ENCODE peak calls at places on chromosomes 3 and 15, in six cellular contexts. R is stimulated activated CD4-positive, alpha-beta T cell treated with anti-CD3 and anti-CD28 coated beads, TNF-alpha, amount 100 ng/mL, for 24 hours; E is stomach; G is activated CD4-positive, alpha-beta T cell treated with anti-CD3 and anti-CD28 coated beads, Interleukin-2, amount 10 ng/mL, durations not matched to agents 7 days and 5 days; C is T47D; W is KBM-7. Y is an unnamed sample.

GRCh38 chr15:69903476-69904295 is 194.0 kb downstream of the TLE3 start:
- DNase-seq in E (no peak), W (no peak), R (no peak), C (no peak), G (no peak), Y (no peak)

GRCh38 chr15:96333194-96334016 is 2.9 kb downstream of the NR2F2 start:
- DNase-seq in W (no peak), C (no peak), E (no peak), G (no peak), R (no peak), Y (no peak)

GRCh38 chr3:192825657-192826200 is 91.9 kb downstream of the MB21D2 start:
- DNase-seq in W (peak), E (no peak), G (no peak), R (no peak), C (no peak), Y (peak)

GRCh38 chr3:50231581-50231980 is 4.4 kb upstream of the GNAI2 start:
- DNase-seq in G (no peak), C (no peak), R (no peak), W (no peak), E (no peak), Y (no peak)

GRCh38 chr3:48403533-48404439 is 26.1 kb downstream of the PLXNB1 start:
- DNase-seq in C (no peak), W (no peak), R (no peak), G (no peak), E (peak), Y (no peak)

GRCh38 chr15:64111679-64112050 is 15.9 kb downstream of the SNX1 start:
- DNase-seq in C (no peak), E (no peak), G (no peak), W (no peak), R (no peak), Y (no peak)

GRCh38 chr3:170471149-170471548 is 52.5 kb downstream of the CLDN11 start:
- DNase-seq in G (no peak), W (no peak), C (no peak), E (no peak), R (no peak), Y (no peak)

GRCh38 chr3:41304603-41305002 is 105.3 kb downstream of the CTNNB1 start:
- DNase-seq in R (no peak), G (no peak), W (no peak), C (no peak), E (no peak), Y (no peak)

GRCh38 chr3:156174229-156174847 is 54.0 kb downstream of the KCNAB1 start:
- DNase-seq in G (no peak), W (no peak), E (no peak), C (peak), R (no peak), Y (no peak)

GRCh38 chr3:20225769-20226168 is 39.8 kb upstream of the SGO1 start:
- DNase-seq in E (no peak), G (no peak), C (peak), W (peak), R (no peak), Y (no peak)

GRCh38 chr3:51678685-51679084 is 7.6 kb downstream of the TEX264 start:
- DNase-seq in R (no peak), W (no peak), C (no peak), G (no peak), E (no peak), Y (no peak)

GRCh38 chr3:24591661-24592555 is 97.3 kb upstream of the THRB start:
- DNase-seq in E (no peak), R (no peak), G (no peak), W (no peak), C (no peak), Y (no peak)

GRCh38 chr15:55526559-55527036 is 18.6 kb upstream of the DNAAF4 start:
- DNase-seq in R (no peak), W (peak), E (no peak), C (no peak), G (peak), Y (no peak)

GRCh38 chr3:36827133-36827532 is 62.8 kb upstream of the DCLK3 start:
- DNase-seq in W (no peak), E (no peak), R (no peak), C (no peak), G (no peak), Y (no peak)

GRCh38 chr3:40546811-40547210 is 22.1 kb downstream of the ZNF621 start:
- DNase-seq in R (no peak), G (no peak), W (no peak), E (no peak), C (no peak), Y (no peak)

GRCh38 chr3:195173696-195174095 is 97.3 kb downstream of the XXYLT1 start:
- DNase-seq in C (no peak), E (no peak), G (no peak), R (no peak), W (no peak), Y (no peak)

GRCh38 chr3:354433-354832 is 157.9 kb downstream of the CHL1 start:
- DNase-seq in E (no peak), W (peak), R (no peak), G (peak), C (no peak), Y (no peak)

GRCh38 chr3:138047596-138048195 is 37.7 kb downstream of the CLDN18 start:
- DNase-seq in E (no peak), C (no peak), G (no peak), R (no peak), W (no peak), Y (no peak)

GRCh38 chr3:108319428-108320053 is 23.2 kb downstream of the HHLA2 start:
- DNase-seq in W (peak), E (peak), G (no peak), C (peak), R (no peak), Y (peak)

GRCh38 chr3:191151653-191152052 is 47.4 kb upstream of the OSTN start:
- DNase-seq in G (no peak), E (no peak), W (no peak), C (no peak), R (no peak), Y (no peak)

GRCh38 chr15:66046751-66047150 is 177.5 kb downstream of the RAB11A start:
- DNase-seq in C (no peak), E (no peak), G (no peak), R (no peak), W (no peak), Y (no peak)

GRCh38 chr3:139564290-139564861 is 24.8 kb upstream of the RBP1 start:
- DNase-seq in C (no peak), G (no peak), E (no peak), W (no peak), R (no peak), Y (no peak)

GRCh38 chr3:143119974-143120715 is 574 bp downstream of the CHST2 start:
- DNase-seq in W (peak), C (no peak), G (peak), E (no peak), R (peak), Y (peak)

GRCh38 chr3:37540786-37541185 is 320.9 kb upstream of the CTDSPL start:
- DNase-seq in E (no peak), R (no peak), C (peak), G (no peak), W (no peak), Y (no peak)

GRCh38 chr3:113271189-113271588 is 59.8 kb downstream of the BOC start:
- DNase-seq in C (no peak), W (no peak), R (no peak), E (no peak), G (no peak), Y (no peak)

GRCh38 chr3:170259853-170260386 is 37.7 kb downstream of the PRKCI start:
- DNase-seq in C (no peak), W (no peak), R (no peak), E (no peak), G (no peak), Y (no peak)

GRCh38 chr3:12181806-12182205 is 23.1 kb upstream of the TIMP4 start:
- DNase-seq in C (no peak), W (no peak), R (no peak), G (no peak), E (no peak), Y (no peak)

GRCh38 chr15:93413745-93414144 is 324.7 kb upstream of the RGMA start:
- DNase-seq in W (no peak), R (no peak), E (no peak), C (no peak), G (no peak), Y (no peak)

Y was measured in left colon.